ENCODE peak calls at places on chromosome 9, in six cellular contexts. One of them, this sample, is unnamed.

GRCh38 chr9:76370656-76371055 is 23.6 kb downstream of the RFK start:
- DNase-seq in stimulated activated CD8-positive, alpha-beta memory T cell treated with anti-CD3 and anti-CD28 coated beads, Interleukin-4, amount 100 ng/mL, for 1 hour: no peak
- DNase-seq in suprapubic skin: no peak
- DNase-seq in GM12878: no peak
- DNase-seq in GM04504: no peak
- DNase-seq in esophagus squamous epithelium: no peak
- DNase-seq in this sample: no peak

GRCh38 chr9:36900136-36900855 is 133.8 kb downstream of the PAX5 start:
- DNase-seq in stimulated activated CD8-positive, alpha-beta memory T cell treated with anti-CD3 and anti-CD28 coated beads, Interleukin-4, amount 100 ng/mL, for 1 hour: no peak
- DNase-seq in suprapubic skin: no peak
- DNase-seq in GM04504: no peak
- DNase-seq in esophagus squamous epithelium: no peak
- DNase-seq in GM12878: no peak
- DNase-seq in this sample: no peak

GRCh38 chr9:124280176-124280691 is 22.5 kb downstream of the NEK6 start:
- DNase-seq in suprapubic skin: no peak
- DNase-seq in GM04504: peak; percentile 74
- DNase-seq in esophagus squamous epithelium: no peak
- DNase-seq in GM12878: no peak
- DNase-seq in stimulated activated CD8-positive, alpha-beta memory T cell treated with anti-CD3 and anti-CD28 coated beads, Interleukin-4, amount 100 ng/mL, for 1 hour: no peak
- DNase-seq in this sample: no peak

GRCh38 chr9:121780177-121780576 is 128.7 kb downstream of the DAB2IP start:
- DNase-seq in GM12878: no peak
- DNase-seq in suprapubic skin: no peak
- DNase-seq in stimulated activated CD8-positive, alpha-beta memory T cell treated with anti-CD3 and anti-CD28 coated beads, Interleukin-4, amount 100 ng/mL, for 1 hour: no peak
- DNase-seq in esophagus squamous epithelium: no peak
- DNase-seq in GM04504: no peak
- DNase-seq in this sample: no peak

GRCh38 chr9:99485461-99485860 is 263.4 kb downstream of the SEC61B start:
- DNase-seq in suprapubic skin: no peak
- DNase-seq in GM12878: no peak
- DNase-seq in stimulated activated CD8-positive, alpha-beta memory T cell treated with anti-CD3 and anti-CD28 coated beads, Interleukin-4, amount 100 ng/mL, for 1 hour: no peak
- DNase-seq in GM04504: no peak
- DNase-seq in esophagus squamous epithelium: no peak
- DNase-seq in this sample: no peak

GRCh38 chr9:8365029-8365428 is 565.5 kb upstream of the DMAC1 start:
- DNase-seq in esophagus squamous epithelium: no peak
- DNase-seq in suprapubic skin: no peak
- DNase-seq in stimulated activated CD8-positive, alpha-beta memory T cell treated with anti-CD3 and anti-CD28 coated beads, Interleukin-4, amount 100 ng/mL, for 1 hour: no peak
- DNase-seq in GM12878: no peak
- DNase-seq in GM04504: no peak
- DNase-seq in this sample: no peak

GRCh38 chr9:98985596-98985995 is 41.9 kb downstream of the COL15A1 start:
- DNase-seq in GM04504: no peak
- DNase-seq in esophagus squamous epithelium: no peak
- DNase-seq in suprapubic skin: no peak
- DNase-seq in stimulated activated CD8-positive, alpha-beta memory T cell treated with anti-CD3 and anti-CD28 coated beads, Interleukin-4, amount 100 ng/mL, for 1 hour: no peak
- DNase-seq in GM12878: no peak
- DNase-seq in this sample: no peak

GRCh38 chr9:19030899-19031298 is 2.1 kb downstream of the SAXO1 start:
- DNase-seq in GM04504: no peak
- DNase-seq in esophagus squamous epithelium: no peak
- DNase-seq in stimulated activated CD8-positive, alpha-beta memory T cell treated with anti-CD3 and anti-CD28 coated beads, Interleukin-4, amount 100 ng/mL, for 1 hour: no peak
- DNase-seq in suprapubic skin: no peak
- DNase-seq in GM12878: no peak
- DNase-seq in this sample: no peak

GRCh38 chr9:97788763-97789663 is 64.0 kb upstream of the FOXE1 start:
- DNase-seq in stimulated activated CD8-positive, alpha-beta memory T cell treated with anti-CD3 and anti-CD28 coated beads, Interleukin-4, amount 100 ng/mL, for 1 hour: no peak
- DNase-seq in esophagus squamous epithelium: no peak
- DNase-seq in GM12878: no peak
- DNase-seq in suprapubic skin: no peak
- DNase-seq in GM04504: no peak
- DNase-seq in this sample: no peak

GRCh38 chr9:106934831-106935230 is 71.9 kb downstream of the ZNF462 start:
- DNase-seq in GM12878: no peak
- DNase-seq in suprapubic skin: no peak
- DNase-seq in esophagus squamous epithelium: no peak
- DNase-seq in GM04504: no peak
- DNase-seq in stimulated activated CD8-positive, alpha-beta memory T cell treated with anti-CD3 and anti-CD28 coated beads, Interleukin-4, amount 100 ng/mL, for 1 hour: no peak
- DNase-seq in this sample: no peak

GRCh38 chr9:116087751-116088194 is 65.8 kb upstream of the PAPPA start:
- DNase-seq in GM12878: no peak
- DNase-seq in suprapubic skin: no peak
- DNase-seq in GM04504: peak; percentile 60
- DNase-seq in stimulated activated CD8-positive, alpha-beta memory T cell treated with anti-CD3 and anti-CD28 coated beads, Interleukin-4, amount 100 ng/mL, for 1 hour: no peak
- DNase-seq in esophagus squamous epithelium: no peak
- DNase-seq in this sample: no peak

GRCh38 chr9:130172161-130172857 is at the start of gene NCS1:
- DNase-seq in GM04504: no peak
- DNase-seq in stimulated activated CD8-positive, alpha-beta memory T cell treated with anti-CD3 and anti-CD28 coated beads, Interleukin-4, amount 100 ng/mL, for 1 hour: no peak
- DNase-seq in GM12878: no peak
- DNase-seq in suprapubic skin: no peak
- DNase-seq in esophagus squamous epithelium: no peak
- DNase-seq in this sample: no peak

GRCh38 chr9:131701789-131702337 is 38.0 kb downstream of the RAPGEF1 start:
- DNase-seq in GM04504: no peak
- DNase-seq in stimulated activated CD8-positive, alpha-beta memory T cell treated with anti-CD3 and anti-CD28 coated beads, Interleukin-4, amount 100 ng/mL, for 1 hour: no peak
- DNase-seq in esophagus squamous epithelium: no peak
- DNase-seq in suprapubic skin: no peak
- DNase-seq in GM12878: no peak
- DNase-seq in this sample: no peak

GRCh38 chr9:68775003-68775730 is 70.1 kb downstream of the PIP5K1B start:
- DNase-seq in esophagus squamous epithelium: no peak
- DNase-seq in GM04504: no peak
- DNase-seq in GM12878: no peak
- DNase-seq in suprapubic skin: no peak
- DNase-seq in stimulated activated CD8-positive, alpha-beta memory T cell treated with anti-CD3 and anti-CD28 coated beads, Interleukin-4, amount 100 ng/mL, for 1 hour: no peak
- DNase-seq in this sample: no peak

GRCh38 chr9:110029422-110029814 is 178.5 kb downstream of the C9orf152 start:
- DNase-seq in GM04504: peak; percentile 73
- DNase-seq in stimulated activated CD8-positive, alpha-beta memory T cell treated with anti-CD3 and anti-CD28 coated beads, Interleukin-4, amount 100 ng/mL, for 1 hour: no peak
- DNase-seq in esophagus squamous epithelium: no peak
- DNase-seq in suprapubic skin: no peak
- DNase-seq in GM12878: no peak
- DNase-seq in this sample: no peak

GRCh38 chr9:34576943-34577634 is 12.4 kb downstream of the CNTFR start:
- DNase-seq in GM12878: no peak
- DNase-seq in esophagus squamous epithelium: no peak
- DNase-seq in suprapubic skin: no peak
- DNase-seq in stimulated activated CD8-positive, alpha-beta memory T cell treated with anti-CD3 and anti-CD28 coated beads, Interleukin-4, amount 100 ng/mL, for 1 hour: no peak
- DNase-seq in GM04504: no peak
- DNase-seq in this sample: no peak

GRCh38 chr9:112125961-112126388 is 49.1 kb downstream of the SUSD1 start:
- DNase-seq in suprapubic skin: no peak
- DNase-seq in stimulated activated CD8-positive, alpha-beta memory T cell treated with anti-CD3 and anti-CD28 coated beads, Interleukin-4, amount 100 ng/mL, for 1 hour: no peak
- DNase-seq in GM04504: no peak
- DNase-seq in esophagus squamous epithelium: no peak
- DNase-seq in GM12878: no peak
- DNase-seq in this sample: no peak

GRCh38 chr9:16883586-16883985 is 13.1 kb upstream of the BNC2 start:
- DNase-seq in stimulated activated CD8-positive, alpha-beta memory T cell treated with anti-CD3 and anti-CD28 coated beads, Interleukin-4, amount 100 ng/mL, for 1 hour: no peak
- DNase-seq in esophagus squamous epithelium: no peak
- DNase-seq in GM04504: no peak
- DNase-seq in GM12878: no peak
- DNase-seq in suprapubic skin: no peak
- DNase-seq in this sample: no peak

GRCh38 chr9:106621299-106621920 is 241.6 kb upstream of the ZNF462 start:
- DNase-seq in suprapubic skin: no peak
- DNase-seq in stimulated activated CD8-positive, alpha-beta memory T cell treated with anti-CD3 and anti-CD28 coated beads, Interleukin-4, amount 100 ng/mL, for 1 hour: no peak
- DNase-seq in esophagus squamous epithelium: no peak
- DNase-seq in GM12878: no peak
- DNase-seq in GM04504: no peak
- DNase-seq in this sample: no peak

GRCh38 chr9:91395553-91396470 is 27.8 kb downstream of the NFIL3 start:
- DNase-seq in esophagus squamous epithelium: no peak
- DNase-seq in GM04504: no peak
- DNase-seq in GM12878: peak; percentile 46
- DNase-seq in stimulated activated CD8-positive, alpha-beta memory T cell treated with anti-CD3 and anti-CD28 coated beads, Interleukin-4, amount 100 ng/mL, for 1 hour: no peak
- DNase-seq in suprapubic skin: no peak
- DNase-seq in this sample: no peak

This sample was measured in central memory CD8-positive, alpha-beta T cell.